ENCODE peak calls at places on chromosomes 16 and 17, in seven cellular contexts. D, J, N, B, V, Q and R are unnamed samples.

GRCh38 chr16:56606688-56607618 is 1.4 kb upstream of the MT2A start:
- DNase-seq in D (no peak), J (peak), N (peak), B (peak), V (peak), Q (peak), R (peak)

GRCh38 chr17:2011421-2012371 is 13.4 kb downstream of the RTN4RL1 start:
- DNase-seq in D (peak), J (peak), N (peak), B (peak), V (no peak), Q (peak), R (peak)

GRCh38 chr16:72963921-72964320 is 84.0 kb downstream of the ZFHX3 start:
- DNase-seq in D (peak), J (no peak), N (no peak), B (peak), V (peak), Q (no peak), R (peak)

GRCh38 chr16:81863630-81864352 is 84.7 kb downstream of the PLCG2 start:
- DNase-seq in D (peak), J (no peak), N (peak), B (no peak), V (no peak), Q (no peak), R (no peak)

GRCh38 chr17:44199553-44200477 is at the start of gene ATXN7L3:
- DNase-seq in D (peak), J (peak), N (peak), B (peak), V (peak), Q (peak), R (peak)

GRCh38 chr17:4960279-4960922 is 7.2 kb downstream of the SPAG7 start:
- DNase-seq in D (no peak), J (no peak), N (no peak), B (no peak), V (no peak), Q (no peak), R (no peak)

GRCh38 chr16:78791011-78791410 is 691.6 kb downstream of the WWOX start:
- DNase-seq in D (no peak), J (no peak), N (no peak), B (no peak), V (no peak), Q (no peak), R (no peak)

GRCh38 chr16:58125781-58126335 is 3.3 kb downstream of the CFAP20 start:
- DNase-seq in D (no peak), J (no peak), N (no peak), B (no peak), V (no peak), Q (no peak), R (no peak)

GRCh38 chr17:43694081-43694870 is 32.6 kb upstream of the MEOX1 start:
- DNase-seq in D (peak), J (peak), N (peak), B (peak), V (peak), Q (peak), R (peak)

GRCh38 chr17:70405492-70406220 is 236.3 kb downstream of the KCNJ2 start:
- DNase-seq in D (no peak), J (peak), N (no peak), B (peak), V (peak), Q (no peak), R (peak)

GRCh38 chr16:50613281-50613991 is 65.2 kb downstream of the NKD1 start:
- DNase-seq in D (no peak), J (no peak), N (no peak), B (no peak), V (peak), Q (no peak), R (no peak)

GRCh38 chr17:58120195-58120822 is 27.9 kb upstream of the OR4D1 start:
- DNase-seq in D (peak), J (peak), N (peak), B (peak), V (peak), Q (no peak), R (peak)

GRCh38 chr16:82033006-82033405 is 2.0 kb upstream of the HSD17B2 start:
- DNase-seq in D (no peak), J (no peak), N (peak), B (no peak), V (no peak), Q (no peak), R (no peak)

GRCh38 chr17:64130559-64131001 is 636 bp upstream of the ERN1 start:
- DNase-seq in D (no peak), J (no peak), N (peak), B (peak), V (peak), Q (peak), R (no peak)

GRCh38 chr17:66207936-66208335 is 16.0 kb upstream of the CEP112 start:
- DNase-seq in D (no peak), J (no peak), N (no peak), B (no peak), V (no peak), Q (no peak), R (no peak)

GRCh38 chr17:1545618-1546017 is 17.0 kb downstream of the PITPNA start:
- DNase-seq in D (no peak), J (no peak), N (peak), B (no peak), V (no peak), Q (no peak), R (no peak)

GRCh38 chr17:46154151-46154816 is 38.9 kb downstream of the KANSL1 start:
- DNase-seq in D (no peak), J (no peak), N (no peak), B (peak), V (peak), Q (no peak), R (peak)

GRCh38 chr17:63516910-63517824 is 6.0 kb upstream of the KCNH6 start:
- DNase-seq in D (no peak), J (no peak), N (no peak), B (peak), V (peak), Q (no peak), R (peak)

GRCh38 chr16:30000768-30001631 is 5.0 kb downstream of the INO80E start:
- DNase-seq in D (no peak), J (no peak), N (no peak), B (no peak), V (no peak), Q (no peak), R (no peak)
- TF ChIP-seq CTCF in D (peak), J (no peak), N (no peak), B (peak), V (no peak), Q (no peak), R (peak)

GRCh38 chr16:27272076-27272475 is 3.5 kb upstream of the NSMCE1 start:
- DNase-seq in D (no peak), J (no peak), N (no peak), B (no peak), V (no peak), Q (no peak), R (no peak)

GRCh38 chr16:27270389-27270788 is 1.8 kb upstream of the NSMCE1 start:
- DNase-seq in D (no peak), J (no peak), N (no peak), B (no peak), V (no peak), Q (no peak), R (no peak)

GRCh38 chr16:27273670-27274522 is 5.3 kb upstream of the NSMCE1 start:
- DNase-seq in D (no peak), J (peak), N (peak), B (peak), V (no peak), Q (no peak), R (peak)

GRCh38 chr16:27275394-27275793 is 6.8 kb upstream of the NSMCE1 start:
- DNase-seq in D (no peak), J (no peak), N (no peak), B (no peak), V (no peak), Q (no peak), R (no peak)

DNA sequence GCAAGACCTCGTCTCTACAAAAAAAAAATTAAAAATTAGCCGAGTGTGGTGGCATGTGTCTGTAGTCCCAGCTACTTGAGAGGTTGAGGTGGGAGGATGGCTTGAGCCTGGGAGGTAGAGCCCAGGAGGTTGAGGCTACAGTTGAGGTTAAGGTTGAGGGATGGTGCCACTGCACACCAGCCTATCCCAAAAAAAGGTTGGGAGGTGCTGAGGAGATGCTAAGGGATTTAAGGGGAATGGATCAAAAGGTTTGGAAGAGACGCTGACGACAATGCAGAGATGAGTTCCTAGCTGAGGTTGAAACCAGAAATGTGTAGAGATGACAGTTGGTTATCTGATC is 4.7 kb upstream of the NSMCE1 start:
- DNase-seq in D (no peak), J (no peak), N (no peak), B (no peak), V (no peak), Q (no peak), R (no peak)
- H3K4me3 ChIP-seq in D (no peak), J (no peak), N (no peak), B (no peak), V (no peak), Q (no peak), R (no peak)

GRCh38 chr17:42289863-42290165 is 1.5 kb downstream of the STAT5A start:
- DNase-seq in D (no peak), J (no peak), N (no peak), B (no peak), V (no peak), Q (no peak), R (no peak)

GRCh38 chr17:42291136-42291535 is 2.8 kb downstream of the STAT5A start:
- DNase-seq in D (no peak), J (no peak), N (no peak), B (no peak), V (no peak), Q (no peak), R (no peak)

GRCh38 chr17:42296012-42296411 is 7.7 kb downstream of the STAT5A start:
- DNase-seq in D (no peak), J (no peak), N (no peak), B (no peak), V (no peak), Q (no peak), R (no peak)

GRCh38 chr17:42290577-42290976 is 2.3 kb downstream of the STAT5A start:
- DNase-seq in D (no peak), J (no peak), N (no peak), B (no peak), V (no peak), Q (no peak), R (no peak)

GRCh38 chr17:42294469-42295398 is 6.4 kb downstream of the STAT5A start:
- DNase-seq in D (no peak), J (no peak), N (no peak), B (no peak), V (no peak), Q (no peak), R (no peak)
- TF ChIP-seq CTCF in D (no peak), J (no peak), N (no peak), B (no peak), V (no peak), Q (no peak), R (no peak)

DNA sequence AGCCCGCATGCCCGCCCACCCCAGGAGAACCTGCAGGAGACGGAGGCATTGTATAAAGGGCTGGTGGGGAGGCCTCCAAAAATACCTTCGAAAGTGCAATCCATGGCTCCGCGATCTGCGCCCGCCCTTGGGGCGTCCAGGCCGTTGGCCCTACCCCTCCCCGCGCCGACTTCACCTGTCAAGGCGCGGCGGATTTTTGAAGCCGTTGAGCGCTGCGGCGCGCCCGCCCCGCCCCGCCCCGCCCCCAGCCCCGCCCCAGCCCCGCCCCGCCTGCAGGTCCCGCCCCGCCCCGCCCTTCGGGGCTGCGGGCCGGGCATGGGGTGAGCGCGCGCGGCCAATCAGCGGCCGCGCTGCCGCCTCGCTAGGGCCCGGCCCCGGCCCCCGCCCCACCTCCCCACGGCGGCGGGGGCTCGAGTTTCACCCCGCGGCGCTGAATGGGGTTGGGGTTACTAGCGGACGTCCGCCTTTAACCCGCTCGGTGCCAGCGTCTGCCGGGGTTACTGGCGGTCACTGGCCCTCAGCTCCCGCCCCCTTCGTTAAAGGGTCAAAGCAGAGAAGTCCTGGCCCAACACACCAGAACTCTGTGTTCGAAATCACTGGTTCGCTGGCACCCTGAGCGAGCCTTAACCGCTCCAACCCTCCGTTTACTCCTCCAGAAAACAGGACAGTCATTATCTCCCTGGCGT is 13.2 kb downstream of the SREBF1 start:
- DNase-seq in D (peak), J (no peak), N (peak), B (peak), V (peak), Q (peak), R (peak)
- H3K4me3 ChIP-seq in D (peak), J (peak), N (peak), B (peak), V (peak), Q (peak), R (peak)

DNA sequence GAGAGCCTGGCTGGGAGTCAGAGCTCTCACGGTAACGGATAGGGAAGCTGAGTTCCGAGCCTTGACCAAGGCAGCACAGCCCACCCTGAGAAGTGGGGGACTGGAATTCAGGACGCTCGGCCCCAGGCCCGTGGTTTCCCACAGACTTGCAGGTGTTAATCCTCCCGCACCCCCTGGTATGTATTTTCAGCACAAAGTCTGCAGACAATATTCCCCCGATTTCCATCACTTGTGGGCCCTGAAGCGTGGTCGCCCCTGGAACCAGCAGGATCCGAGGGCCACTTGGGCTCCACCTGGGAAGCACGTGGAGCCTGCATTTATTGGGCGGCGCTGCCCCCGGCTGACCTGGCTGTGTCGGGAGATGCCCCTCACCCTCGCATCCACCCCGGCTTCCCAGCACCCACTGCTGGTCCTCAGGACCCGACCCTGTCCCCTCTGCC is 60.2 kb downstream of the WSB1 start:
- DNase-seq in D (no peak), J (no peak), N (no peak), B (no peak), V (no peak), Q (peak), R (no peak)
- TF ChIP-seq CTCF in D (no peak), J (no peak), N (no peak), B (no peak), V (no peak), Q (no peak), R (no peak)

GRCh38 chr17:78126895-78127239 is 1.7 kb downstream of the TMC6 start:
- DNase-seq in D (no peak), J (no peak), N (no peak), B (no peak), V (no peak), Q (no peak), R (no peak)

GRCh38 chr17:78124836-78125137 is 3.8 kb downstream of the TMC6 start:
- DNase-seq in D (no peak), J (no peak), N (no peak), B (no peak), V (no peak), Q (no peak), R (no peak)

GRCh38 chr17:78125138-78125913 is 3.2 kb downstream of the TMC6 start:
- DNase-seq in D (no peak), J (no peak), N (no peak), B (no peak), V (no peak), Q (no peak), R (no peak)

GRCh38 chr17:78127240-78127887 is 1.2 kb downstream of the TMC6 start:
- DNase-seq in D (peak), J (no peak), N (peak), B (no peak), V (no peak), Q (peak), R (no peak)

DNA sequence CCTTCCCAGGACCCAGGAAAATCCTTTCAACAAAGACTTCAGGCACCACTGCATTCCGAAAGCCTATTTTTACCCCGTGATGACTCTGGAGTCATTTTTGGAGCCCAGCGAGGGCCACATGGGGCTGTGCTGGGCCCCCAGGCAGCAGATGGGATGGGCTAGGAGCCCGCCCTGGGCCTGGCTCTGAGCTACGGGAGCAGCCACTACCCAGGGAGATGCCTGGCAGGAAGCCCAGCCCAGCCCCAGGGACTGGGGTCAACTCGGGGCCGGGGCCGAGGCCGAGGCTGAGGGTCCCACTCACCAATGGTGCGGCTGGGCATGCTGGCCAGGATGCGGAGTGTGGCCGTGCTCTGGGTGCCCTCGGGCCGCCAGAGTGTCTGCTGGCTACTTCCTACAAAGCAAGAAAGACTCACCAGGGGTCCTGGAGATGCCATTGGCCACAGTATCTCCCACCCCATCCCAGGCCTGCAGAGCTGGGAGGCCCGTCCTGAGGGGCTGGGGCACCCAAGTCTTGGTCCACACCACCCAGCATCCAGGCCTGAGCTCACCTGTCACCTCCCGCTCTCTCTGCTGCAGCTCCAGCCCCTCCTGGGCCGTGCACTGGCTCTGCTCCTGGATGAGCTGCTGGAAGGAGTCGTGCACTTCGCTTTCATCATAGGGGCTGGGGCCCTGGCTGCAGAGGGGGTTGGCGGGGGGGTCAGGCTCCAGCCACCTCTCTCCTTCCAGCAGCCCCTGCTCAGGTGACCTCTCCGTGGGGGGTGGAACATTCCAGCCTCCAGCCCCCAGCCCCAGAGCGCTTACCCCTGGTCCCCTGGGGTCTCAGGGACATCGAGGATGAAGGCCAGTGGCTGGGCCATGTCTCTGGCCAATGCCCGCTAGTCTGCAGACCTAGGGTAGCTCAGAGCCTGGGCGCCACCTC is 2.3 kb downstream of the TMC6 start:
- DNase-seq in D (no peak), J (no peak), N (no peak), B (no peak), V (no peak), Q (no peak), R (no peak)
- H3K4me3 ChIP-seq in D (no peak), J (no peak), N (no peak), B (no peak), V (no peak), Q (peak), R (no peak)

DNA sequence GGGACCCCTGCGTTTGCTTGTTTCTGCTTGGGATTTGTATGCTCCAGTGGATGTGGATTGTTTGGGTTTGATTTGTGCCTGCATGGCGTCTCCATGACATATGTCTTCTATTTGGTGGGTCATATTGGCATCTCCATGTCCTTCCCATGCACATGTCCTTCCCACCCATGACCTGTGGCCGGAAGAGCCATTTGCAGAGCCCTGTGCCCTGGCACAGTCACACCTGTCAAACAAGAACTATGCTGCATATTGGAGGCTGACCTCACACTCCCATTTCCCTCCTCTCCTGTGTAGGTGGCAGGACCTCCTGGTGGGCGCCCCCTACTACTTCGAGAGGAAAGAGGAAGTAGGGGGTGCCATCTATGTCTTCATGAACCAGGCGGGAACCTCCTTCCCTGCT is 15.8 kb downstream of the ITGA3 start:
- DNase-seq in D (no peak), J (no peak), N (no peak), B (no peak), V (no peak), Q (no peak), R (no peak)
- TF ChIP-seq CTCF in D (no peak), J (no peak), N (no peak), B (no peak), V (no peak), Q (no peak), R (no peak)